ENCODE peak calls at places on chromosomes 5 and 9, in six cellular contexts. T is brain microvascular endothelial cell, Y is AG10803, C is neural crest cell, Q is tibial artery, O is GM20000. P is an unnamed sample.
A peak's percentile ranks its signal among the peaks of the same experiment; 100 is the strongest.

GRCh38 chr9:33638516-33638915 is 114.5 kb downstream of the ANKRD18B start:
- DNase-seq in T (no peak), Y (no peak), C (no peak), Q (no peak), O (no peak), P (no peak)

GRCh38 chr9:121331992-121332685 is 37.9 kb downstream of the STOM start:
- DNase-seq in T (peak; percentile 46), Y (peak; percentile 79), C (no peak), Q (no peak), O (no peak), P (no peak)

GRCh38 chr5:177162379-177162778 is 28.8 kb downstream of the NSD1 start:
- DNase-seq in T (no peak), Y (no peak), C (no peak), Q (no peak), O (no peak), P (no peak)

GRCh38 chr5:81165493-81166119 is 67.5 kb upstream of the CKMT2 start:
- DNase-seq in T (peak; percentile 47), Y (peak; percentile 52), C (peak; percentile 54), Q (no peak), O (peak; percentile 69), P (peak; percentile 64)

GRCh38 chr5:165031361-165031760 is 1525.9 kb downstream of the MAT2B start:
- DNase-seq in T (no peak), Y (no peak), C (no peak), Q (no peak), O (no peak), P (no peak)

GRCh38 chr5:168171901-168172717 is 119.3 kb upstream of the WWC1 start:
- DNase-seq in T (no peak), Y (peak; percentile 37), C (no peak), Q (no peak), O (no peak), P (no peak)

GRCh38 chr9:22215492-22215891 is 206.4 kb upstream of the CDKN2B start:
- DNase-seq in T (no peak), Y (no peak), C (no peak), Q (no peak), O (no peak), P (no peak)

GRCh38 chr5:95823738-95824609 is 1.4 kb upstream of the GLRX start:
- DNase-seq in T (peak; percentile 91), Y (peak; percentile 95), C (no peak), Q (peak; percentile 84), O (no peak), P (no peak)

GRCh38 chr5:27020965-27021364 is 17.4 kb downstream of the CDH9 start:
- DNase-seq in T (no peak), Y (peak; percentile 3), C (no peak), Q (no peak), O (no peak), P (no peak)

GRCh38 chr9:4762889-4763521 is 22.0 kb upstream of the AK3 start:
- DNase-seq in T (peak; percentile 20), Y (no peak), C (peak; percentile 8), Q (peak; percentile 69), O (peak; percentile 26), P (peak; percentile 53)

GRCh38 chr9:99647617-99648016 is 174.1 kb upstream of the NR4A3 start:
- DNase-seq in T (no peak), Y (no peak), C (no peak), Q (no peak), O (no peak), P (no peak)

GRCh38 chr5:101897914-101898313 is 398.2 kb downstream of the SLCO4C1 start:
- DNase-seq in T (no peak), Y (no peak), C (no peak), Q (no peak), O (no peak), P (no peak)

GRCh38 chr9:87887661-87888480 is 5.2 kb downstream of the SPATA31E1 start:
- DNase-seq in T (no peak), Y (no peak), C (no peak), Q (no peak), O (no peak), P (no peak)

GRCh38 chr5:65198777-65199120 is 283.0 kb downstream of the ADAMTS6 start:
- DNase-seq in T (peak; percentile 98), Y (peak; percentile 99), C (no peak), Q (no peak), O (no peak), P (no peak)

GRCh38 chr9:19634881-19635280 is 154.0 kb downstream of the SLC24A2 start:
- DNase-seq in T (no peak), Y (no peak), C (no peak), Q (no peak), O (no peak), P (no peak)

GRCh38 chr5:150642567-150642927 is 2.1 kb downstream of the SYNPO start:
- DNase-seq in T (peak; percentile 87), Y (peak; percentile 90), C (no peak), Q (peak; percentile 92), O (no peak), P (no peak)

GRCh38 chr9:70963554-70963953 is 157.9 kb downstream of the TRPM3 start:
- DNase-seq in T (no peak), Y (no peak), C (no peak), Q (no peak), O (no peak), P (no peak)

GRCh38 chr5:9557696-9558095 is 11.8 kb upstream of the SEMA5A start:
- DNase-seq in T (peak; percentile 81), Y (peak; percentile 15), C (no peak), Q (no peak), O (no peak), P (no peak)

GRCh38 chr5:164332349-164333196 is 827.2 kb downstream of the MAT2B start:
- DNase-seq in T (no peak), Y (no peak), C (no peak), Q (no peak), O (no peak), P (no peak)

GRCh38 chr9:116939161-116939560 is 252.1 kb downstream of the TRIM32 start:
- DNase-seq in T (no peak), Y (no peak), C (no peak), Q (no peak), O (no peak), P (no peak)

GRCh38 chr5:78360674-78361225 is 333 bp downstream of the SCAMP1 start:
- DNase-seq in T (no peak), Y (no peak), C (peak; percentile 28), Q (peak; percentile 78), O (peak; percentile 71), P (peak; percentile 50)

GRCh38 chr5:120124961-120125360 is 339.1 kb upstream of the PRR16 start:
- DNase-seq in T (no peak), Y (peak; percentile 24), C (no peak), Q (no peak), O (no peak), P (no peak)

GRCh38 chr9:115494958-115495690 is 377.2 kb upstream of the TNC start:
- DNase-seq in T (no peak), Y (no peak), C (no peak), Q (no peak), O (no peak), P (no peak)

GRCh38 chr5:62316110-62316509 is 10.1 kb downstream of the KIF2A start:
- DNase-seq in T (no peak), Y (no peak), C (no peak), Q (no peak), O (no peak), P (no peak)

GRCh38 chr5:169701910-169702451 is 64.9 kb downstream of the DOCK2 start:
- DNase-seq in T (no peak), Y (peak; percentile 63), C (no peak), Q (no peak), O (peak; percentile 13), P (no peak)

GRCh38 chr5:58496488-58496887 is 5.3 kb downstream of the GAPT start:
- DNase-seq in T (no peak), Y (no peak), C (no peak), Q (no peak), O (no peak), P (no peak)
- TF ChIP-seq CTCF in T (peak; percentile 46), Y (no peak), C (peak; percentile 36), Q (no peak), O (no peak), P (peak; percentile 41)

GRCh38 chr5:39948867-39949468 is 524.2 kb upstream of the DAB2 start:
- DNase-seq in T (peak; percentile 71), Y (peak; percentile 73), C (peak; percentile 51), Q (no peak), O (peak; percentile 52), P (peak; percentile 46)
- TF ChIP-seq CTCF in T (peak; percentile 61), Y (peak; percentile 78), C (peak; percentile 84), Q (peak; percentile 56), O (peak; percentile 45), P (peak; percentile 74)

GRCh38 chr5:142036918-142037317 is 24.1 kb upstream of the GNPDA1 start:
- DNase-seq in T (no peak), Y (no peak), C (no peak), Q (no peak), O (no peak), P (no peak)

GRCh38 chr5:142032747-142033631 is 20.2 kb upstream of the GNPDA1 start:
- DNase-seq in T (no peak), Y (no peak), C (no peak), Q (no peak), O (no peak), P (no peak)

GRCh38 chr5:142034994-142035393 is 22.2 kb upstream of the GNPDA1 start:
- DNase-seq in T (no peak), Y (no peak), C (no peak), Q (no peak), O (no peak), P (no peak)

GRCh38 chr5:142040285-142040684 is 27.5 kb upstream of the GNPDA1 start:
- DNase-seq in T (no peak), Y (no peak), C (no peak), Q (no peak), O (no peak), P (no peak)

DNA sequence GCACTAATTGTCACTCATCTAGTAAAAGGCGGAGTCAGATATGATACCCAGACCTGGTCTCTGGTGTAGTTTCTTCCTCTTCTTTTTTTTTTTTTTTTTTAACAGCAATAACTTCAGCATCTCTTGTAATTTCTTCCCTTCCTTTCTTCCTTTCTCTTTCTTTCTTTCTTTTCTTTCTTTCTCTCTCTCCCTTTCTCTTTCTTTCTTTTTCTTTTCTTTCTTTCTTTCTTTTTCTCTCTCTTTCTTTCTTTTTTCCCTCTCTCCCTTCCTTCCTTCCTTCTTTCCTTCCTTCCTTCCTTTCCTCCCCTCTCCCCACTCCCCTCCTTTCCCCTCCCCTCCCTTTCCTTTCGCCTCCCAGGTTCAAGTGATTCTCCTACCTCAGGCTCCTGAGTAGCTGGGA is 25.9 kb upstream of the GNPDA1 start:
- DNase-seq in T (no peak), Y (no peak), C (no peak), Q (no peak), O (no peak), P (no peak)
- TF ChIP-seq CTCF in T (no peak), Y (no peak), C (no peak), Q (no peak), O (no peak), P (no peak)

DNA sequence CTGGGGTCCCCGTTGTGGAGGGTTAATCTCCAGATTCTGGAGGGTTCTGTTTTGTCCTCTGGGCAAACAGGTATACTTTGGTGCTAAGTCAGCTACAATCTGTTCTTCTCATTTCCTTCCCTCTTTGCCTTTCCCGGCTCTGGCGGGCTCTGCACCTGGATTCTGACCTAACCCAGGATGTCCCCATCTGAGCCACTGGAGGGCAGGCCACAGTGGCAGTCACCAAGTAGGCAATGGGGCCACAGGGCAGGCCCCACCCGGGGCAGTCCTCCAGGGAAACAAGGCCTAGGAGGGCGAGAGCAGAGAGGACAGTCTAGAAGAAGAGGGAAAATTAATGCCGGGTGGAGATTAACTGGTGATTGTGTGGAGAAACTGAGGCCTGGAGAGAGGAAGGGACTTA is 40.4 kb upstream of the HRH2 start:
- DNase-seq in T (no peak), Y (no peak), C (no peak), Q (no peak), O (no peak), P (no peak)
- TF ChIP-seq CTCF in T (no peak), Y (no peak), C (no peak), Q (no peak), O (no peak), P (no peak)

P was measured in nephron progenitor cell.